ENCODE peak calls at places on chromosomes 16 and 17, in four cellular contexts. One of them, this sample, is unnamed.

GRCh38 chr16:77866769-77867168 is 78.4 kb downstream of the VAT1L start:
- DNase-seq in AG04450: no peak
- DNase-seq in HCT116: no peak
- DNase-seq in CD4-positive, alpha-beta T cell: no peak
- DNase-seq in this sample: no peak

GRCh38 chr16:71552698-71553503 is 24.0 kb downstream of the TAT start:
- DNase-seq in CD4-positive, alpha-beta T cell: no peak
- DNase-seq in AG04450: no peak
- DNase-seq in HCT116: peak; percentile 6
- DNase-seq in this sample: no peak

GRCh38 chr17:80364091-80364691 is 50.8 kb upstream of the ENDOV start:
- DNase-seq in AG04450: no peak
- DNase-seq in CD4-positive, alpha-beta T cell: no peak
- DNase-seq in HCT116: peak; percentile 8
- DNase-seq in this sample: peak; percentile 13

GRCh38 chr16:65042966-65043365 is 78.9 kb downstream of the CDH11 start:
- DNase-seq in AG04450: no peak
- DNase-seq in CD4-positive, alpha-beta T cell: no peak
- DNase-seq in HCT116: no peak
- DNase-seq in this sample: no peak

GRCh38 chr16:56870271-56870888 is 5.4 kb downstream of the SLC12A3 start:
- DNase-seq in AG04450: no peak
- DNase-seq in HCT116: no peak
- DNase-seq in CD4-positive, alpha-beta T cell: no peak
- DNase-seq in this sample: no peak

GRCh38 chr16:19555938-19556778 is 655 bp downstream of the VPS35L start:
- DNase-seq in HCT116: peak; percentile 59
- DNase-seq in CD4-positive, alpha-beta T cell: no peak
- DNase-seq in AG04450: no peak
- DNase-seq in this sample: no peak

GRCh38 chr16:11016993-11017392 is 72.6 kb downstream of the CLEC16A start:
- DNase-seq in CD4-positive, alpha-beta T cell: peak; percentile 9
- DNase-seq in HCT116: peak; percentile 32
- DNase-seq in AG04450: no peak
- DNase-seq in this sample: peak; percentile 84

GRCh38 chr17:4480929-4481898 is 17.5 kb upstream of the SPNS2 start:
- DNase-seq in CD4-positive, alpha-beta T cell: no peak
- DNase-seq in HCT116: no peak
- DNase-seq in AG04450: no peak
- DNase-seq in this sample: no peak

GRCh38 chr17:58875261-58875660 is 119.6 kb downstream of the PPM1E start:
- DNase-seq in HCT116: no peak
- DNase-seq in CD4-positive, alpha-beta T cell: no peak
- DNase-seq in AG04450: no peak
- DNase-seq in this sample: no peak

GRCh38 chr16:11075163-11075562 is 130.8 kb downstream of the CLEC16A start:
- DNase-seq in CD4-positive, alpha-beta T cell: no peak
- DNase-seq in HCT116: no peak
- DNase-seq in AG04450: no peak
- DNase-seq in this sample: no peak

GRCh38 chr16:31134625-31135534 is 647 bp downstream of the PRSS8 start:
- DNase-seq in CD4-positive, alpha-beta T cell: no peak
- DNase-seq in AG04450: no peak
- DNase-seq in HCT116: no peak
- DNase-seq in this sample: peak; percentile 50

GRCh38 chr17:2456475-2456874 is 55.2 kb downstream of the METTL16 start:
- DNase-seq in HCT116: no peak
- DNase-seq in AG04450: no peak
- DNase-seq in CD4-positive, alpha-beta T cell: no peak
- DNase-seq in this sample: no peak

GRCh38 chr17:43350888-43351361 is 47.9 kb upstream of the ARL4D start:
- DNase-seq in CD4-positive, alpha-beta T cell: no peak
- DNase-seq in AG04450: no peak
- DNase-seq in HCT116: no peak
- DNase-seq in this sample: no peak

GRCh38 chr16:4029816-4030215 is 86.4 kb downstream of the ADCY9 start:
- DNase-seq in HCT116: no peak
- DNase-seq in CD4-positive, alpha-beta T cell: no peak
- DNase-seq in AG04450: no peak
- DNase-seq in this sample: no peak

GRCh38 chr17:29588561-29589411 is 662 bp downstream of the GIT1 start:
- DNase-seq in HCT116: no peak
- DNase-seq in AG04450: no peak
- DNase-seq in CD4-positive, alpha-beta T cell: peak; percentile 34
- DNase-seq in this sample: no peak

GRCh38 chr16:83837566-83837965 is 29.8 kb downstream of the HSBP1 start:
- DNase-seq in HCT116: no peak
- DNase-seq in CD4-positive, alpha-beta T cell: no peak
- DNase-seq in AG04450: no peak
- DNase-seq in this sample: no peak

GRCh38 chr17:74276561-74277009 is 2.6 kb downstream of the DNAI2 start:
- DNase-seq in HCT116: no peak
- DNase-seq in CD4-positive, alpha-beta T cell: no peak
- DNase-seq in AG04450: no peak
- DNase-seq in this sample: no peak

GRCh38 chr17:57102122-57102521 is 17.1 kb downstream of the AKAP1 start:
- DNase-seq in AG04450: no peak
- DNase-seq in CD4-positive, alpha-beta T cell: no peak
- DNase-seq in HCT116: no peak
- DNase-seq in this sample: no peak

GRCh38 chr17:39195568-39196160 is 1.8 kb downstream of the CACNB1 start:
- DNase-seq in AG04450: no peak
- DNase-seq in HCT116: no peak
- DNase-seq in CD4-positive, alpha-beta T cell: no peak
- DNase-seq in this sample: no peak

GRCh38 chr17:55420776-55421178 is 858 bp downstream of the MMD start:
- DNase-seq in HCT116: no peak
- DNase-seq in CD4-positive, alpha-beta T cell: peak; percentile 33
- DNase-seq in AG04450: no peak
- DNase-seq in this sample: peak; percentile 30

GRCh38 chr17:74631468-74632195 is 8.1 kb upstream of the CD300E start:
- DNase-seq in HCT116: no peak
- DNase-seq in CD4-positive, alpha-beta T cell: no peak
- DNase-seq in AG04450: no peak
- DNase-seq in this sample: no peak

GRCh38 chr16:69831212-69832123 is 69.3 kb downstream of the WWP2 start:
- DNase-seq in AG04450: no peak
- DNase-seq in CD4-positive, alpha-beta T cell: no peak
- DNase-seq in HCT116: no peak
- DNase-seq in this sample: no peak

GRCh38 chr17:10754861-10755591 is 25.2 kb upstream of the TMEM220 start:
- DNase-seq in CD4-positive, alpha-beta T cell: no peak
- DNase-seq in HCT116: no peak
- DNase-seq in AG04450: no peak
- DNase-seq in this sample: no peak

GRCh38 chr16:12268602-12269001 is 292.1 kb downstream of the SNX29 start:
- DNase-seq in AG04450: no peak
- DNase-seq in CD4-positive, alpha-beta T cell: no peak
- DNase-seq in HCT116: no peak
- DNase-seq in this sample: no peak

GRCh38 chr17:16463341-16464000 is 28.5 kb downstream of the LRRC75A start:
- DNase-seq in HCT116: no peak
- DNase-seq in AG04450: peak; percentile 50
- DNase-seq in CD4-positive, alpha-beta T cell: no peak
- DNase-seq in this sample: peak; percentile 56

GRCh38 chr17:77420804-77421634 is 280.2 kb downstream of the SEC14L1 start:
- DNase-seq in CD4-positive, alpha-beta T cell: peak; percentile 68
- DNase-seq in HCT116: no peak
- DNase-seq in AG04450: peak; percentile 74
- DNase-seq in this sample: peak; percentile 68

GRCh38 chr16:17328971-17329370 is 141.8 kb downstream of the XYLT1 start:
- DNase-seq in CD4-positive, alpha-beta T cell: no peak
- DNase-seq in AG04450: no peak
- DNase-seq in HCT116: no peak
- DNase-seq in this sample: no peak

GRCh38 chr16:31076319-31076718 is 2.1 kb downstream of the ZNF646 start:
- DNase-seq in AG04450: no peak
- DNase-seq in CD4-positive, alpha-beta T cell: no peak
- DNase-seq in HCT116: no peak
- DNase-seq in this sample: no peak

GRCh38 chr17:12352127-12352526 is 313.6 kb upstream of the MYOCD start:
- DNase-seq in CD4-positive, alpha-beta T cell: no peak
- DNase-seq in AG04450: no peak
- DNase-seq in HCT116: no peak
- DNase-seq in this sample: no peak

GRCh38 chr16:65634291-65634690 is 512.4 kb upstream of the CDH11 start:
- DNase-seq in AG04450: no peak
- DNase-seq in HCT116: no peak
- DNase-seq in CD4-positive, alpha-beta T cell: no peak
- DNase-seq in this sample: no peak

GRCh38 chr17:33234930-33235685 is 58.0 kb downstream of the ASIC2 start:
- DNase-seq in AG04450: peak; percentile 79
- DNase-seq in HCT116: no peak
- DNase-seq in CD4-positive, alpha-beta T cell: no peak
- DNase-seq in this sample: peak; percentile 95

GRCh38 chr16:57422026-57422944 is 17.7 kb downstream of the CCL17 start:
- DNase-seq in CD4-positive, alpha-beta T cell: no peak
- DNase-seq in HCT116: no peak
- DNase-seq in AG04450: peak; percentile 39
- DNase-seq in this sample: peak; percentile 30

GRCh38 chr16:11165349-11165748 is 90.7 kb downstream of the SOCS1 start:
- DNase-seq in HCT116: no peak
- DNase-seq in AG04450: no peak
- DNase-seq in CD4-positive, alpha-beta T cell: no peak
- DNase-seq in this sample: no peak

GRCh38 chr16:27328937-27329336 is 15.2 kb downstream of the IL4R start:
- DNase-seq in AG04450: no peak
- DNase-seq in CD4-positive, alpha-beta T cell: no peak
- DNase-seq in HCT116: no peak
- DNase-seq in this sample: no peak
- H3K27ac ChIP-seq in AG04450: no peak overlapping the region
- H3K27ac ChIP-seq in CD4-positive, alpha-beta T cell: peak overlapping the region; percentile 27
- H3K27ac ChIP-seq in HCT116: no peak overlapping the region
- H3K27ac ChIP-seq in this sample: peak overlapping the region; percentile 35

GRCh38 chr17:62987136-62987535 is 21.1 kb downstream of the TANC2 start:
- DNase-seq in CD4-positive, alpha-beta T cell: no peak
- DNase-seq in HCT116: no peak
- DNase-seq in AG04450: no peak
- DNase-seq in this sample: no peak
- TF ChIP-seq CTCF in CD4-positive, alpha-beta T cell: no peak
- TF ChIP-seq CTCF in HCT116: no peak
- TF ChIP-seq CTCF in AG04450: peak; percentile 19
- TF ChIP-seq CTCF in this sample: no peak

DNA sequence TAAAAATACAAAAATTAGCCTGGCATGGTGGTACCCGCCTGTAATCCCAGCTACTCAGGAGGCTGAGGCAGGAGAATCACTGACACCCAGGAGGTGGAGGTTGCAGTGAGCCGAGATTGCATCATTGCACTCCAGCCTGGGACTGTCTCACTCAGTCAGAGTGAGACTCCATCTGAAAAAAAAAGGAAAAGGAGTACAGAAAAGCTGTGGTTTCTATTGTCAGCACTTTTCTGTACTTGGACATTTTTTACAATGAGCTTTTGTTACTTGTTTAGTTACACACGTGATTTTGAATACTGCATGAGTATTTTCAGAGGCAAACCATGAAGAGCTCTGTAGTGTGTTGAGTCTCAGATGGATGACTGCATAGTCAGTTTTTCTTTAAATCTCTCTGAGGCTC is 26.3 kb downstream of the ZC3H18 start:
- DNase-seq in HCT116: no peak
- DNase-seq in CD4-positive, alpha-beta T cell: no peak
- DNase-seq in AG04450: no peak
- DNase-seq in this sample: no peak
- H3K27ac ChIP-seq in HCT116: no peak overlapping the region
- H3K27ac ChIP-seq in CD4-positive, alpha-beta T cell: no peak overlapping the region
- H3K27ac ChIP-seq in AG04450: no peak overlapping the region
- H3K27ac ChIP-seq in this sample: no peak overlapping the region

GRCh38 chr16:3017262-3017805 is 649 bp downstream of the CLDN6 start:
- DNase-seq in HCT116: no peak
- DNase-seq in AG04450: no peak
- DNase-seq in CD4-positive, alpha-beta T cell: no peak
- DNase-seq in this sample: no peak

GRCh38 chr16:3015865-3016521 is 2.0 kb downstream of the CLDN6 start:
- DNase-seq in HCT116: no peak
- DNase-seq in CD4-positive, alpha-beta T cell: no peak
- DNase-seq in AG04450: no peak
- DNase-seq in this sample: no peak

GRCh38 chr16:3019594-3020246 is 448 bp upstream of the TNFRSF12A start:
- DNase-seq in AG04450: no peak
- DNase-seq in CD4-positive, alpha-beta T cell: no peak
- DNase-seq in HCT116: no peak
- DNase-seq in this sample: no peak

GRCh38 chr16:3020247-3020603 is at the start of gene TNFRSF12A:
- DNase-seq in CD4-positive, alpha-beta T cell: peak; percentile 64
- DNase-seq in AG04450: no peak
- DNase-seq in HCT116: peak; percentile 49
- DNase-seq in this sample: peak; percentile 75

GRCh38 chr16:3017806-3018506 is at the start of gene CLDN6:
- DNase-seq in HCT116: no peak
- DNase-seq in CD4-positive, alpha-beta T cell: peak; percentile 27
- DNase-seq in AG04450: no peak
- DNase-seq in this sample: no peak
- TF ChIP-seq CTCF in HCT116: no peak
- TF ChIP-seq CTCF in CD4-positive, alpha-beta T cell: no peak
- TF ChIP-seq CTCF in AG04450: peak; percentile 19
- TF ChIP-seq CTCF in this sample: no peak

GRCh38 chr17:76239538-76240274 is 587 bp downstream of the RNF157 start:
- DNase-seq in HCT116: no peak
- DNase-seq in AG04450: no peak
- DNase-seq in CD4-positive, alpha-beta T cell: no peak
- DNase-seq in this sample: no peak
- H3K27ac ChIP-seq in HCT116: no peak overlapping the region
- H3K27ac ChIP-seq in AG04450: no peak overlapping the region
- H3K27ac ChIP-seq in CD4-positive, alpha-beta T cell: no peak overlapping the region
- H3K27ac ChIP-seq in this sample: peak overlapping the region; percentile 11

GRCh38 chr16:59854846-59855439 is 1120.8 kb upstream of the GOT2 start:
- DNase-seq in CD4-positive, alpha-beta T cell: no peak
- DNase-seq in HCT116: no peak
- DNase-seq in AG04450: no peak
- DNase-seq in this sample: no peak

GRCh38 chr16:59848314-59848713 is 1114.2 kb upstream of the GOT2 start:
- DNase-seq in CD4-positive, alpha-beta T cell: no peak
- DNase-seq in AG04450: no peak
- DNase-seq in HCT116: no peak
- DNase-seq in this sample: no peak

DNA sequence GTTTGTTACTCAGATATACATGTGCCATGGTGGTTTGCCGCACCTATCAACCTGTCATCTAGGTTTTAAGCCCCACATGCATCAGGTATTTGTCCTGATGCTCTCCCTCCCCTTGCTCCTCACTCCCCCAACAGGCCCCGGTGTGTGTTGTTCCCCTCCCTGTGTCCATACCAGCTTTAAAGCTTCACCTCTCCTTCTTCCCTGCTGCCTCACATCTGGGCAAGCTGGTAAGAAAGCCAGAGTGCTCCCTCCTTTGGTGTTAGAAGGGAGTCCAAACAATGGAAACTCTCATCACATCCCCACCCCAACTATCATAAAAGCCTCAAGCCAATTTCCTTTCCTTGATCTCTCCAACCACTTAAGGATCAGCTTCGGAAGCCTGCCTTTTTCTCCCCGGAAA is 1115.6 kb upstream of the GOT2 start:
- DNase-seq in CD4-positive, alpha-beta T cell: no peak
- DNase-seq in HCT116: no peak
- DNase-seq in AG04450: no peak
- DNase-seq in this sample: no peak
- TF ChIP-seq CTCF in CD4-positive, alpha-beta T cell: no peak
- TF ChIP-seq CTCF in HCT116: no peak
- TF ChIP-seq CTCF in AG04450: no peak
- TF ChIP-seq CTCF in this sample: no peak